ENCODE peak calls at places on chromosomes 2 and 18, in five cellular contexts. V, O, D, J and M are unnamed samples.
A peak's percentile ranks its signal among the peaks of the same experiment; 100 is the strongest.

GRCh38 chr2:221943078-221943810 is 355.6 kb downstream of the PAX3 start:
- DNase-seq in J (no peak), O (peak; percentile 28), V (peak; percentile 22), D (no peak), M (peak; percentile 67)

GRCh38 chr2:36380624-36381481 is 25.3 kb downstream of the CRIM1 start:
- DNase-seq in O (no peak), D (peak; percentile 38), V (no peak), J (no peak), M (no peak)

GRCh38 chr2:19611491-19612332 is 253.3 kb upstream of the OSR1 start:
- DNase-seq in O (no peak), V (peak; percentile 99), J (peak; percentile 8), D (peak; percentile 91), M (no peak)

GRCh38 chr2:187228986-187229385 is 219.1 kb downstream of the CALCRL start:
- DNase-seq in V (no peak), O (no peak), D (no peak), J (no peak), M (no peak)

GRCh38 chr2:237980751-237981150 is 13.9 kb downstream of the UBE2F start:
- DNase-seq in J (no peak), D (no peak), V (peak; percentile 31), O (no peak), M (no peak)

GRCh38 chr2:179985163-179985820 is 21.8 kb downstream of the CWC22 start:
- DNase-seq in V (peak; percentile 16), D (no peak), J (no peak), O (no peak), M (no peak)

GRCh38 chr2:203936535-203936934 is at the start of gene ICOS:
- DNase-seq in J (no peak), O (no peak), V (no peak), D (no peak), M (no peak)

GRCh38 chr2:138536740-138537139 is 35.2 kb downstream of the SPOPL start:
- DNase-seq in V (no peak), O (no peak), D (no peak), J (no peak), M (no peak)

GRCh38 chr2:198890490-198890889 is 567.2 kb downstream of the SATB2 start:
- DNase-seq in D (no peak), J (no peak), V (no peak), O (no peak), M (no peak)

GRCh38 chr2:23684540-23685176 is 242.3 kb downstream of the ATAD2B start:
- DNase-seq in O (no peak), J (no peak), V (no peak), D (no peak), M (no peak)

GRCh38 chr2:157336137-157336721 is 10.6 kb upstream of the ERMN start:
- DNase-seq in V (no peak), D (peak; percentile 52), J (peak; percentile 43), O (peak; percentile 6), M (no peak)

GRCh38 chr2:8602809-8603208 is 79.0 kb upstream of the ID2 start:
- DNase-seq in O (no peak), J (no peak), V (no peak), D (no peak), M (no peak)

GRCh38 chr18:42730272-42730671 is 385.2 kb downstream of the RIT2 start:
- DNase-seq in D (no peak), V (no peak), J (no peak), O (no peak), M (no peak)

GRCh38 chr2:126894585-126895182 is 4.0 kb upstream of the TEX51 start:
- DNase-seq in D (no peak), J (no peak), O (no peak), V (no peak), M (no peak)

GRCh38 chr2:101823347-101823791 is 125.9 kb downstream of the MAP4K4 start:
- DNase-seq in D (peak; percentile 16), J (peak; percentile 67), V (peak; percentile 75), O (no peak), M (peak; percentile 82)

GRCh38 chr2:42139141-42139540 is 30.0 kb upstream of the EML4 start:
- DNase-seq in D (no peak), O (no peak), V (peak; percentile 54), J (no peak), M (no peak)

GRCh38 chr18:48939368-48940097 is 11.2 kb downstream of the SMAD7 start:
- DNase-seq in O (no peak), D (no peak), V (peak; percentile 65), J (no peak), M (no peak)

GRCh38 chr2:203018181-203018580 is 3.5 kb downstream of the NBEAL1 start:
- DNase-seq in O (no peak), D (no peak), J (no peak), V (no peak), M (no peak)

GRCh38 chr18:76977681-76978234 is 154.8 kb downstream of the MBP start:
- DNase-seq in O (no peak), J (no peak), D (no peak), V (no peak), M (no peak)

GRCh38 chr2:150809083-150809482 is 321.6 kb upstream of the RND3 start:
- DNase-seq in J (no peak), V (no peak), O (no peak), D (no peak), M (no peak)

GRCh38 chr2:71893646-71894045 is 254.0 kb downstream of the CYP26B1 start:
- DNase-seq in O (no peak), J (no peak), D (no peak), V (no peak), M (no peak)

GRCh38 chr2:62501794-62502500 is 4.0 kb downstream of the TMEM17 start:
- DNase-seq in D (peak; percentile 25), V (peak; percentile 36), J (peak; percentile 49), O (no peak), M (no peak)

GRCh38 chr2:71606244-71606643 is 152.9 kb downstream of the DYSF start:
- DNase-seq in V (no peak), D (no peak), J (no peak), O (no peak), M (peak; percentile 4)

GRCh38 chr18:76121049-76121448 is 374.0 kb downstream of the ZNF516 start:
- DNase-seq in O (no peak), D (no peak), J (no peak), V (no peak), M (no peak)

GRCh38 chr2:71788186-71788525 is 334.8 kb downstream of the DYSF start:
- DNase-seq in O (no peak), D (no peak), J (no peak), V (no peak), M (no peak)

GRCh38 chr2:55097462-55098410 is 47.5 kb upstream of the RTN4 start:
- DNase-seq in V (peak; percentile 73), D (no peak), J (no peak), O (no peak), M (no peak)

GRCh38 chr2:107738268-107738667 is 88.4 kb upstream of the RGPD4 start:
- DNase-seq in D (no peak), J (no peak), O (no peak), V (no peak), M (no peak)

GRCh38 chr2:132416080-132416911 is at the start of gene GPR39:
- DNase-seq in V (peak; percentile 98), O (peak; percentile 28), J (peak; percentile 73), D (peak; percentile 96), M (no peak)

GRCh38 chr2:180367831-180368230 is 360.7 kb upstream of the CWC22 start:
- DNase-seq in D (no peak), J (no peak), O (no peak), V (peak; percentile 47), M (no peak)

GRCh38 chr2:160576054-160576499 is 82.5 kb upstream of the RBMS1 start:
- DNase-seq in O (no peak), V (no peak), D (no peak), J (no peak), M (no peak)

GRCh38 chr2:238596571-238597551 is 170.1 kb downstream of the ASB1 start:
- DNase-seq in D (peak; percentile 85), J (peak; percentile 12), V (peak; percentile 93), O (peak; percentile 40), M (no peak)